ENCODE peak calls at places on chromosomes 16 and 17, in seven cellular contexts. K is fibroblast of the aortic adventitia, J is cardiac fibroblast, W is breast epithelium, X is IMR-90, C is hepatocyte, Z is DND-41. Q is an unnamed sample.

GRCh38 chr16:66414891-66415290 is 12.2 kb upstream of the BEAN1 start:
- DNase-seq in K (no peak), J (no peak), W (no peak), X (peak; percentile 75), C (no peak), Z (no peak), Q (no peak)

GRCh38 chr17:34378664-34379101 is 15.7 kb upstream of the CCL1 start:
- DNase-seq in K (peak; percentile 30), J (no peak), W (no peak), X (no peak), C (no peak), Z (peak; percentile 55), Q (peak; percentile 65)

GRCh38 chr17:42118545-42118944 is 2.6 kb downstream of the KAT2A start:
- DNase-seq in K (peak; percentile 23), J (peak; percentile 42), W (no peak), X (peak; percentile 25), C (no peak), Z (peak; percentile 57), Q (no peak)

GRCh38 chr16:22321340-22322001 is 24.3 kb downstream of the POLR3E start:
- DNase-seq in K (peak; percentile 78), J (peak; percentile 82), W (peak; percentile 60), X (peak; percentile 70), C (peak; percentile 88), Z (peak; percentile 52), Q (peak; percentile 50)

GRCh38 chr17:81960130-81960958 is 643 bp downstream of the NOTUM start:
- DNase-seq in K (no peak), J (no peak), W (no peak), X (no peak), C (no peak), Z (no peak), Q (no peak)

GRCh38 chr17:63523256-63523869 is at the start of gene KCNH6:
- DNase-seq in K (no peak), J (no peak), W (no peak), X (no peak), C (no peak), Z (no peak), Q (no peak)

GRCh38 chr16:12225816-12226480 is 249.4 kb downstream of the SNX29 start:
- DNase-seq in K (no peak), J (no peak), W (no peak), X (peak; percentile 53), C (no peak), Z (no peak), Q (no peak)

GRCh38 chr17:82126479-82127314 is 28.7 kb upstream of the FASN start:
- DNase-seq in K (no peak), J (no peak), W (no peak), X (no peak), C (no peak), Z (peak; percentile 90), Q (no peak)

GRCh38 chr16:20901441-20902112 is 1.0 kb downstream of the LYRM1 start:
- DNase-seq in K (peak; percentile 64), J (peak; percentile 75), W (peak; percentile 71), X (peak; percentile 54), C (peak; percentile 70), Z (peak; percentile 18), Q (peak; percentile 45)

GRCh38 chr17:49777577-49777976 is 10.9 kb upstream of the KAT7 start:
- DNase-seq in K (no peak), J (no peak), W (no peak), X (no peak), C (no peak), Z (no peak), Q (no peak)

GRCh38 chr17:9557356-9557755 is 18.3 kb downstream of the STX8 start:
- DNase-seq in K (no peak), J (no peak), W (no peak), X (peak; percentile 13), C (no peak), Z (no peak), Q (no peak)

GRCh38 chr17:77254961-77255741 is 114.4 kb downstream of the SEC14L1 start:
- DNase-seq in K (peak; percentile 76), J (peak; percentile 87), W (peak; percentile 69), X (peak; percentile 86), C (peak; percentile 74), Z (no peak), Q (no peak)

GRCh38 chr16:74999683-75000480 is 1.1 kb downstream of the ZNRF1 start:
- DNase-seq in K (peak; percentile 50), J (peak; percentile 42), W (peak; percentile 48), X (no peak), C (peak; percentile 70), Z (peak; percentile 61), Q (peak; percentile 61)

GRCh38 chr16:57612494-57612893 is 15.9 kb upstream of the ADGRG1 start:
- DNase-seq in K (no peak), J (no peak), W (peak; percentile 17), X (no peak), C (no peak), Z (no peak), Q (no peak)

GRCh38 chr16:22857296-22857695 is 43.3 kb downstream of the HS3ST2 start:
- DNase-seq in K (no peak), J (no peak), W (no peak), X (no peak), C (no peak), Z (no peak), Q (no peak)

GRCh38 chr16:3115561-3115960 is 3.2 kb downstream of the ZNF205 start:
- DNase-seq in K (no peak), J (no peak), W (no peak), X (no peak), C (no peak), Z (no peak), Q (no peak)
- TF ChIP-seq CTCF in K (no peak), J (no peak), W (no peak), X (no peak), C (no peak), Z (no peak), Q (peak; percentile 35)

GRCh38 chr16:78744796-78745464 is 645.5 kb downstream of the WWOX start:
- DNase-seq in K (no peak), J (no peak), W (no peak), X (no peak), C (no peak), Z (no peak), Q (no peak)

GRCh38 chr16:78740269-78740668 is 640.8 kb downstream of the WWOX start:
- DNase-seq in K (no peak), J (no peak), W (no peak), X (no peak), C (no peak), Z (no peak), Q (no peak)

GRCh38 chr16:78744099-78744498 is 644.6 kb downstream of the WWOX start:
- DNase-seq in K (no peak), J (no peak), W (no peak), X (no peak), C (no peak), Z (no peak), Q (no peak)

GRCh38 chr16:78743556-78743955 is 644.1 kb downstream of the WWOX start:
- DNase-seq in K (no peak), J (no peak), W (no peak), X (no peak), C (no peak), Z (no peak), Q (no peak)

DNA sequence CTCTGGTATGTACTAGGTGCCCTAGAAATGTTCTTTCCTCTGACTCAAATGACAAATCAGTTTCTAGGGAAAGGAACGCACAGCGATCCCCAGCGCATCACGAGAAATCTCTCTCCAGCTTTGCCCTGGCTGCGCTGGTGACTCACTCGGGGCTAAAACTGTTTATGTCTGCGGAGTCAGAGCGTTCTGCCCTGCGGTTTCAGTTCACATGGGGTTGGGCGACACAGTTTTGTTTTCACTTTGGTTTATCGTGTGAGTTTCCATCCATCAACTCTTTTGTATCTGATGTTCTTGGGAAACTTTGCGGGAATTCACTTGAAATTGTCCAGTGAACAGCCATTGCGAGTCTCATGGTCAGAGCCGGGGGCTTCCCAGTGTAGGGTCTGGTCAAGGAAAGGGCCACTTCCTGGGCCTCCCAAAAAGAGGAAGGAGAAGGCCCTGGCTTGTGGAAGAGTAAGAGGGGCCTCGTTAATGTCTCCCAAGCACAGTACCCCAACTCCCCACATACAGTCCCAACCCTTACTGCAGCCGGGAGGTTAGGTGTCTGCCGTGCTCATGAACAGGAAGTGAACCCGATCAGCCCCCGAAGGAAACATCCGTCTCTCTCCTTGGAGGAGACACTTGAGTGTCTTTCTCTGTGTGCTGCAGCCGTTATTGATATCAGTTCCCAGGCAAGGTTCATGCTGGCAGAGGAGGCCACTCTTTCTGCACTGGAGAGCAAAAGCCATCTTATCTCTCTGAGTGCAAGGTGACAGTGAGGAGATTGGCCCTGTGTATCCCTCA is 643.2 kb downstream of the WWOX start:
- DNase-seq in K (no peak), J (no peak), W (no peak), X (peak; percentile 27), C (peak; percentile 57), Z (peak; percentile 26), Q (peak; percentile 67)
- H3K4me3 ChIP-seq in K (no peak overlapping the region), J (no peak overlapping the region), W (no peak overlapping the region), X (no peak overlapping the region), C (no peak overlapping the region), Z (no peak overlapping the region), Q (peak overlapping the region; percentile 39)

DNA sequence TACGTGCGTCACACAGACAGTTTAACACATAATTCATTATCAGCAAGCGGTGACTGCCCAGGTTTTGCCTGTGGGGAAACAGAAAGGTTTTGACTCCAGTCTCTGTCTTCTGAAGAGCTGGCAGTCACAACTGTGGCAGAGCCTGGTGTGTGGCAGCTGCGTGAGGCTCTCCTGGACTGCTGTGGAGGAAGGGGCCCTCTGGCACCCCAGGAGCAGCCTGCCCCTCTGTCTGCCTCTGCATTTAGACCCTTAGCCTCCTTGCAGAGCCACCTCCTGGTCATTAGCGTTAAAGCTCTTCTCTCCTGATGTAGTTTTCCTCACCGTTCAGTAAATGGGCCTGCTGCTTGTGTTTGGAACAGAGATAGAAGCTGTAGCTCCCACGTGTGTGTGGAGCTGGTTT is 10.9 kb downstream of the RAB40C start:
- DNase-seq in K (no peak), J (peak; percentile 23), W (no peak), X (no peak), C (peak; percentile 19), Z (no peak), Q (no peak)
- TF ChIP-seq CTCF in K (peak; percentile 26), J (peak; percentile 29), W (no peak), X (no peak), C (peak; percentile 26), Z (peak; percentile 39), Q (peak; percentile 21)

GRCh38 chr17:68290268-68290954 is 516 bp downstream of the SLC16A6 start:
- DNase-seq in K (no peak), J (no peak), W (no peak), X (no peak), C (peak; percentile 15), Z (peak; percentile 87), Q (peak; percentile 76)

GRCh38 chr17:68289473-68289872 is 1.5 kb downstream of the SLC16A6 start:
- DNase-seq in K (no peak), J (no peak), W (no peak), X (no peak), C (no peak), Z (no peak), Q (no peak)

GRCh38 chr17:68288804-68289203 is 2.1 kb downstream of the SLC16A6 start:
- DNase-seq in K (no peak), J (no peak), W (no peak), X (no peak), C (no peak), Z (no peak), Q (no peak)

GRCh38 chr17:68290955-68291835 is at the start of the genes ARSG and SLC16A6:
- DNase-seq in K (no peak), J (peak; percentile 46), W (peak; percentile 28), X (peak; percentile 48), C (peak; percentile 82), Z (peak; percentile 88), Q (peak; percentile 96)

DNA sequence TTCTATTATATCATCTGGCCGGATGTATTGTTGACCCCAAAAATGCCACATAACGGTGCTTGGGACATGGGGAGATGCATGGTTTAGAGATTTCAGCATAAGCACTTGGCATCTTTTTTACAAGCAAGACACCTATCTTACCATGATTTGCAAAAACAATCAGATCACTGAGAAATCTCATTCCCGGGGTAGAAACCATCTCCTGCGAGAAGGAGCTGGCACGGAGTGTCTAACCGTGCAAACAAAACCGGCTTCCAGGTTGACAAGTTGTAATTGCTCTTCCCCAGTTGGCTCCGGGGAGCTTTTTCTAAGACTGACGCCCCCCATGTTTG is 1.0 kb downstream of the SLC16A6 start:
- DNase-seq in K (no peak), J (no peak), W (no peak), X (no peak), C (no peak), Z (no peak), Q (no peak)
- H3K4me3 ChIP-seq in K (no peak overlapping the region), J (no peak overlapping the region), W (peak overlapping the region; percentile 93), X (no peak overlapping the region), C (no peak overlapping the region), Z (peak overlapping the region; percentile 49), Q (peak overlapping the region; percentile 88)

Q was measured in GM06990.